ENCODE peak calls at places on chromosomes 3 and 15, in five cellular contexts. One of them, this sample, is unnamed.

GRCh38 chr15:95567686-95568085 is 762.8 kb upstream of the NR2F2 start:
- DNase-seq in stimulated activated CD8-positive, alpha-beta memory T cell treated with anti-CD3 and anti-CD28 coated beads, Interleukin-15, amount 100 ng/mL, for 4 hours: no peak
- DNase-seq in fibroblast of mammary gland: no peak
- DNase-seq in IMR-90: peak
- DNase-seq in osteocyte: no peak
- DNase-seq in this sample: no peak

GRCh38 chr3:77328631-77329030 is 288.7 kb downstream of the ROBO2 start:
- DNase-seq in fibroblast of mammary gland: no peak
- DNase-seq in stimulated activated CD8-positive, alpha-beta memory T cell treated with anti-CD3 and anti-CD28 coated beads, Interleukin-15, amount 100 ng/mL, for 4 hours: no peak
- DNase-seq in IMR-90: peak
- DNase-seq in osteocyte: no peak
- DNase-seq in this sample: no peak

GRCh38 chr15:29140475-29141172 is 129.0 kb downstream of the NSMCE3 start:
- DNase-seq in fibroblast of mammary gland: no peak
- DNase-seq in stimulated activated CD8-positive, alpha-beta memory T cell treated with anti-CD3 and anti-CD28 coated beads, Interleukin-15, amount 100 ng/mL, for 4 hours: no peak
- DNase-seq in osteocyte: peak
- DNase-seq in IMR-90: no peak
- DNase-seq in this sample: no peak

GRCh38 chr3:157786216-157786615 is 283.0 kb upstream of the VEPH1 start:
- DNase-seq in IMR-90: peak
- DNase-seq in osteocyte: no peak
- DNase-seq in stimulated activated CD8-positive, alpha-beta memory T cell treated with anti-CD3 and anti-CD28 coated beads, Interleukin-15, amount 100 ng/mL, for 4 hours: no peak
- DNase-seq in fibroblast of mammary gland: peak
- DNase-seq in this sample: no peak

GRCh38 chr3:129867506-129868124 is 25.9 kb downstream of the TMCC1 start:
- DNase-seq in fibroblast of mammary gland: peak
- DNase-seq in osteocyte: no peak
- DNase-seq in IMR-90: peak
- DNase-seq in stimulated activated CD8-positive, alpha-beta memory T cell treated with anti-CD3 and anti-CD28 coated beads, Interleukin-15, amount 100 ng/mL, for 4 hours: no peak
- DNase-seq in this sample: no peak

GRCh38 chr3:13884851-13885703 is 5.2 kb upstream of the WNT7A start:
- DNase-seq in osteocyte: no peak
- DNase-seq in stimulated activated CD8-positive, alpha-beta memory T cell treated with anti-CD3 and anti-CD28 coated beads, Interleukin-15, amount 100 ng/mL, for 4 hours: no peak
- DNase-seq in IMR-90: no peak
- DNase-seq in fibroblast of mammary gland: peak
- DNase-seq in this sample: peak

GRCh38 chr3:183360971-183361624 is 67.3 kb downstream of the MCF2L2 start:
- DNase-seq in stimulated activated CD8-positive, alpha-beta memory T cell treated with anti-CD3 and anti-CD28 coated beads, Interleukin-15, amount 100 ng/mL, for 4 hours: no peak
- DNase-seq in osteocyte: no peak
- DNase-seq in fibroblast of mammary gland: no peak
- DNase-seq in IMR-90: no peak
- DNase-seq in this sample: no peak

GRCh38 chr3:71389911-71390573 is 193.5 kb downstream of the FOXP1 start:
- DNase-seq in stimulated activated CD8-positive, alpha-beta memory T cell treated with anti-CD3 and anti-CD28 coated beads, Interleukin-15, amount 100 ng/mL, for 4 hours: no peak
- DNase-seq in fibroblast of mammary gland: peak
- DNase-seq in osteocyte: no peak
- DNase-seq in IMR-90: peak
- DNase-seq in this sample: peak

GRCh38 chr3:21484323-21485154 is 266.5 kb downstream of the ZNF385D start:
- DNase-seq in osteocyte: peak
- DNase-seq in stimulated activated CD8-positive, alpha-beta memory T cell treated with anti-CD3 and anti-CD28 coated beads, Interleukin-15, amount 100 ng/mL, for 4 hours: no peak
- DNase-seq in fibroblast of mammary gland: peak
- DNase-seq in IMR-90: peak
- DNase-seq in this sample: no peak

GRCh38 chr3:50554553-50554952 is 13.0 kb downstream of the C3orf18 start:
- DNase-seq in fibroblast of mammary gland: no peak
- DNase-seq in stimulated activated CD8-positive, alpha-beta memory T cell treated with anti-CD3 and anti-CD28 coated beads, Interleukin-15, amount 100 ng/mL, for 4 hours: no peak
- DNase-seq in IMR-90: no peak
- DNase-seq in osteocyte: no peak
- DNase-seq in this sample: no peak

GRCh38 chr3:189334064-189334920 is 162.5 kb downstream of the TPRG1 start:
- DNase-seq in fibroblast of mammary gland: peak
- DNase-seq in IMR-90: no peak
- DNase-seq in osteocyte: no peak
- DNase-seq in stimulated activated CD8-positive, alpha-beta memory T cell treated with anti-CD3 and anti-CD28 coated beads, Interleukin-15, amount 100 ng/mL, for 4 hours: no peak
- DNase-seq in this sample: no peak

GRCh38 chr3:111278961-111279360 is 207.3 kb downstream of the NECTIN3 start:
- DNase-seq in IMR-90: no peak
- DNase-seq in fibroblast of mammary gland: no peak
- DNase-seq in stimulated activated CD8-positive, alpha-beta memory T cell treated with anti-CD3 and anti-CD28 coated beads, Interleukin-15, amount 100 ng/mL, for 4 hours: no peak
- DNase-seq in osteocyte: no peak
- DNase-seq in this sample: no peak

GRCh38 chr15:78222745-78223395 is 11.5 kb downstream of the ACSBG1 start:
- DNase-seq in fibroblast of mammary gland: no peak
- DNase-seq in IMR-90: no peak
- DNase-seq in osteocyte: no peak
- DNase-seq in stimulated activated CD8-positive, alpha-beta memory T cell treated with anti-CD3 and anti-CD28 coated beads, Interleukin-15, amount 100 ng/mL, for 4 hours: no peak
- DNase-seq in this sample: no peak

GRCh38 chr3:190497809-190498208 is 16.1 kb upstream of the IL1RAP start:
- DNase-seq in osteocyte: no peak
- DNase-seq in IMR-90: no peak
- DNase-seq in stimulated activated CD8-positive, alpha-beta memory T cell treated with anti-CD3 and anti-CD28 coated beads, Interleukin-15, amount 100 ng/mL, for 4 hours: no peak
- DNase-seq in fibroblast of mammary gland: no peak
- DNase-seq in this sample: no peak

GRCh38 chr3:149542375-149543312 is 68.1 kb downstream of the TM4SF4 start:
- DNase-seq in osteocyte: no peak
- DNase-seq in IMR-90: no peak
- DNase-seq in stimulated activated CD8-positive, alpha-beta memory T cell treated with anti-CD3 and anti-CD28 coated beads, Interleukin-15, amount 100 ng/mL, for 4 hours: no peak
- DNase-seq in fibroblast of mammary gland: no peak
- DNase-seq in this sample: no peak

GRCh38 chr3:64214697-64215018 is 10.6 kb downstream of the PRICKLE2 start:
- DNase-seq in stimulated activated CD8-positive, alpha-beta memory T cell treated with anti-CD3 and anti-CD28 coated beads, Interleukin-15, amount 100 ng/mL, for 4 hours: no peak
- DNase-seq in osteocyte: no peak
- DNase-seq in IMR-90: peak
- DNase-seq in fibroblast of mammary gland: peak
- DNase-seq in this sample: no peak

GRCh38 chr3:35438101-35438500 is 201.2 kb upstream of the ARPP21 start:
- DNase-seq in IMR-90: no peak
- DNase-seq in fibroblast of mammary gland: no peak
- DNase-seq in stimulated activated CD8-positive, alpha-beta memory T cell treated with anti-CD3 and anti-CD28 coated beads, Interleukin-15, amount 100 ng/mL, for 4 hours: no peak
- DNase-seq in osteocyte: no peak
- DNase-seq in this sample: no peak

GRCh38 chr15:99421172-99421656 is 144.6 kb upstream of the MEF2A start:
- DNase-seq in IMR-90: peak
- DNase-seq in osteocyte: no peak
- DNase-seq in fibroblast of mammary gland: no peak
- DNase-seq in stimulated activated CD8-positive, alpha-beta memory T cell treated with anti-CD3 and anti-CD28 coated beads, Interleukin-15, amount 100 ng/mL, for 4 hours: no peak
- DNase-seq in this sample: peak

GRCh38 chr3:150183619-150184425 is 213.1 kb upstream of the PFN2 start:
- DNase-seq in stimulated activated CD8-positive, alpha-beta memory T cell treated with anti-CD3 and anti-CD28 coated beads, Interleukin-15, amount 100 ng/mL, for 4 hours: no peak
- DNase-seq in fibroblast of mammary gland: peak
- DNase-seq in IMR-90: peak
- DNase-seq in osteocyte: peak
- DNase-seq in this sample: no peak

GRCh38 chr3:108153451-108153981 is 62.7 kb upstream of the CD47 start:
- DNase-seq in IMR-90: peak
- DNase-seq in osteocyte: no peak
- DNase-seq in fibroblast of mammary gland: peak
- DNase-seq in stimulated activated CD8-positive, alpha-beta memory T cell treated with anti-CD3 and anti-CD28 coated beads, Interleukin-15, amount 100 ng/mL, for 4 hours: no peak
- DNase-seq in this sample: peak

GRCh38 chr3:159922861-159923312 is 65.7 kb upstream of the IL12A start:
- DNase-seq in osteocyte: no peak
- DNase-seq in fibroblast of mammary gland: no peak
- DNase-seq in IMR-90: no peak
- DNase-seq in stimulated activated CD8-positive, alpha-beta memory T cell treated with anti-CD3 and anti-CD28 coated beads, Interleukin-15, amount 100 ng/mL, for 4 hours: no peak
- DNase-seq in this sample: no peak

GRCh38 chr3:128397484-128397883 is 69.2 kb downstream of the DNAJB8 start:
- DNase-seq in IMR-90: no peak
- DNase-seq in osteocyte: no peak
- DNase-seq in fibroblast of mammary gland: no peak
- DNase-seq in stimulated activated CD8-positive, alpha-beta memory T cell treated with anti-CD3 and anti-CD28 coated beads, Interleukin-15, amount 100 ng/mL, for 4 hours: no peak
- DNase-seq in this sample: no peak

GRCh38 chr15:33064878-33065277 is 129.6 kb downstream of the FMN1 start:
- DNase-seq in fibroblast of mammary gland: peak
- DNase-seq in stimulated activated CD8-positive, alpha-beta memory T cell treated with anti-CD3 and anti-CD28 coated beads, Interleukin-15, amount 100 ng/mL, for 4 hours: no peak
- DNase-seq in IMR-90: peak
- DNase-seq in osteocyte: no peak
- DNase-seq in this sample: no peak

GRCh38 chr15:42359990-42360389 is 689 bp downstream of the CAPN3 start:
- DNase-seq in osteocyte: no peak
- DNase-seq in stimulated activated CD8-positive, alpha-beta memory T cell treated with anti-CD3 and anti-CD28 coated beads, Interleukin-15, amount 100 ng/mL, for 4 hours: no peak
- DNase-seq in IMR-90: no peak
- DNase-seq in fibroblast of mammary gland: no peak
- DNase-seq in this sample: no peak

GRCh38 chr3:128217702-128218475 is 64.6 kb downstream of the EEFSEC start:
- DNase-seq in stimulated activated CD8-positive, alpha-beta memory T cell treated with anti-CD3 and anti-CD28 coated beads, Interleukin-15, amount 100 ng/mL, for 4 hours: no peak
- DNase-seq in fibroblast of mammary gland: peak
- DNase-seq in osteocyte: no peak
- DNase-seq in IMR-90: peak
- DNase-seq in this sample: no peak

GRCh38 chr3:177478170-177478859 is 281.0 kb upstream of the TBL1XR1 start:
- DNase-seq in osteocyte: no peak
- DNase-seq in IMR-90: peak
- DNase-seq in stimulated activated CD8-positive, alpha-beta memory T cell treated with anti-CD3 and anti-CD28 coated beads, Interleukin-15, amount 100 ng/mL, for 4 hours: no peak
- DNase-seq in fibroblast of mammary gland: peak
- DNase-seq in this sample: no peak

GRCh38 chr3:186589856-186590579 is 19.5 kb downstream of the DNAJB11 start:
- DNase-seq in stimulated activated CD8-positive, alpha-beta memory T cell treated with anti-CD3 and anti-CD28 coated beads, Interleukin-15, amount 100 ng/mL, for 4 hours: no peak
- DNase-seq in fibroblast of mammary gland: peak
- DNase-seq in osteocyte: no peak
- DNase-seq in IMR-90: peak
- DNase-seq in this sample: no peak

GRCh38 chr3:151477596-151478375 is 16.9 kb upstream of the IGSF10 start:
- DNase-seq in IMR-90: no peak
- DNase-seq in stimulated activated CD8-positive, alpha-beta memory T cell treated with anti-CD3 and anti-CD28 coated beads, Interleukin-15, amount 100 ng/mL, for 4 hours: no peak
- DNase-seq in fibroblast of mammary gland: no peak
- DNase-seq in osteocyte: no peak
- DNase-seq in this sample: no peak

GRCh38 chr3:100210777-100211145 is 50.0 kb upstream of the TBC1D23 start:
- DNase-seq in stimulated activated CD8-positive, alpha-beta memory T cell treated with anti-CD3 and anti-CD28 coated beads, Interleukin-15, amount 100 ng/mL, for 4 hours: no peak
- DNase-seq in fibroblast of mammary gland: peak
- DNase-seq in osteocyte: no peak
- DNase-seq in IMR-90: peak
- DNase-seq in this sample: no peak

GRCh38 chr3:16719426-16719825 is 114.2 kb upstream of the DAZL start:
- DNase-seq in fibroblast of mammary gland: no peak
- DNase-seq in IMR-90: no peak
- DNase-seq in stimulated activated CD8-positive, alpha-beta memory T cell treated with anti-CD3 and anti-CD28 coated beads, Interleukin-15, amount 100 ng/mL, for 4 hours: no peak
- DNase-seq in osteocyte: no peak
- DNase-seq in this sample: no peak

GRCh38 chr3:184417619-184418327 is 37.9 kb downstream of the CHRD start:
- DNase-seq in stimulated activated CD8-positive, alpha-beta memory T cell treated with anti-CD3 and anti-CD28 coated beads, Interleukin-15, amount 100 ng/mL, for 4 hours: peak
- DNase-seq in fibroblast of mammary gland: peak
- DNase-seq in IMR-90: peak
- DNase-seq in osteocyte: no peak
- DNase-seq in this sample: peak

GRCh38 chr3:14852721-14853120 is 34.0 kb downstream of the FGD5 start:
- DNase-seq in IMR-90: no peak
- DNase-seq in stimulated activated CD8-positive, alpha-beta memory T cell treated with anti-CD3 and anti-CD28 coated beads, Interleukin-15, amount 100 ng/mL, for 4 hours: no peak
- DNase-seq in fibroblast of mammary gland: no peak
- DNase-seq in osteocyte: no peak
- DNase-seq in this sample: no peak

This sample was measured in effector CD8-positive, alpha-beta T cell.